ENCODE peak calls at places on chromosomes 3 and 15, in four cellular contexts. F is PC-3, M is body of pancreas, Z is upper lobe of left lung. R is an unnamed sample. For H3K27me3, the result is how much of the 10 kb centered on the place peaks cover.

GRCh38 chr3:169189486-169189885 is 474.0 kb downstream of the MECOM start:
- DNase-seq in F (peak), M (no peak), Z (no peak), R (no peak)

GRCh38 chr3:12966847-12967750 is 106.1 kb downstream of the IQSEC1 start:
- DNase-seq in F (no peak), M (no peak), Z (no peak), R (no peak)

GRCh38 chr15:64127521-64128275 is 23.8 kb upstream of the SNX22 start:
- DNase-seq in F (no peak), M (no peak), Z (peak), R (no peak)

GRCh38 chr3:40848411-40848810 is 323.7 kb downstream of the ZNF621 start:
- DNase-seq in F (no peak), M (no peak), Z (no peak), R (no peak)

GRCh38 chr15:34359416-34359815 is 7.6 kb downstream of the LPCAT4 start:
- DNase-seq in F (peak), M (no peak), Z (no peak), R (no peak)

GRCh38 chr3:107810195-107811071 is 280.4 kb downstream of the CD47 start:
- DNase-seq in F (peak), M (no peak), Z (no peak), R (no peak)

GRCh38 chr3:152183473-152183872 is 85.3 kb upstream of the MBNL1 start:
- DNase-seq in F (peak), M (peak), Z (no peak), R (no peak)

GRCh38 chr3:23183731-23184130 is 19.4 kb upstream of the UBE2E2 start:
- DNase-seq in F (peak), M (peak), Z (peak), R (no peak)

GRCh38 chr15:66290518-66290917 is 2.9 kb upstream of the DIS3L start:
- DNase-seq in F (no peak), M (no peak), Z (no peak), R (no peak)

GRCh38 chr15:76252249-76252648 is 59.0 kb downstream of the ETFA start:
- DNase-seq in F (peak), M (no peak), Z (no peak), R (no peak)

GRCh38 chr3:184160456-184160855 is 5.3 kb downstream of the DVL3 start:
- DNase-seq in F (peak), M (no peak), Z (no peak), R (no peak)

GRCh38 chr15:42046597-42046996 is 25.8 kb upstream of the PLA2G4E start:
- DNase-seq in F (peak), M (no peak), Z (no peak), R (no peak)

GRCh38 chr3:33250712-33251111 is 26.5 kb upstream of the FBXL2 start:
- DNase-seq in F (no peak), M (no peak), Z (no peak), R (no peak)

GRCh38 chr15:69648215-69648614 is 195.6 kb downstream of the RPLP1 start:
- DNase-seq in F (no peak), M (no peak), Z (no peak), R (no peak)

GRCh38 chr15:31088672-31089360 is 12.7 kb downstream of the TRPM1 start:
- DNase-seq in F (no peak), M (no peak), Z (no peak), R (no peak)

GRCh38 chr3:193563429-193563828 is 8.7 kb upstream of the ATP13A4 start:
- DNase-seq in F (no peak), M (no peak), Z (peak), R (no peak)

GRCh38 chr3:129112308-129113052 is 9.1 kb downstream of the RAB43 start:
- DNase-seq in F (no peak), M (no peak), Z (no peak), R (no peak)

GRCh38 chr3:186180891-186181471 is 72.1 kb upstream of the ETV5 start:
- DNase-seq in F (no peak), M (no peak), Z (peak), R (no peak)

GRCh38 chr3:130976706-130977105 is 49.9 kb downstream of the ASTE1 start:
- DNase-seq in F (no peak), M (no peak), Z (no peak), R (no peak)

GRCh38 chr15:99307735-99308134 is 56.5 kb downstream of the LRRC28 start:
- DNase-seq in F (no peak), M (no peak), Z (no peak), R (no peak)

GRCh38 chr15:71634820-71635219 is 175.5 kb upstream of the NR2E3 start:
- DNase-seq in F (no peak), M (no peak), Z (no peak), R (no peak)

GRCh38 chr15:61564785-61565184 is 335.7 kb upstream of the RORA start:
- DNase-seq in F (no peak), M (no peak), Z (no peak), R (no peak)

GRCh38 chr3:110932515-110933095 is 139.0 kb upstream of the NECTIN3 start:
- DNase-seq in F (no peak), M (no peak), Z (no peak), R (no peak)

GRCh38 chr15:70187331-70187730 is 89.6 kb upstream of the TLE3 start:
- DNase-seq in F (no peak), M (no peak), Z (no peak), R (no peak)

GRCh38 chr3:46293991-46294833 is 52.0 kb downstream of the CCR3 start:
- DNase-seq in F (no peak), M (no peak), Z (no peak), R (no peak)

GRCh38 chr3:78728406-78729145 is 1039.2 kb downstream of the ROBO1 start:
- DNase-seq in F (no peak), M (peak), Z (peak), R (no peak)

GRCh38 chr15:89391685-89392257 is 57.1 kb upstream of the POLG start:
- DNase-seq in F (no peak), M (no peak), Z (no peak), R (no peak)

GRCh38 chr3:197450295-197450694 is 105.5 kb downstream of the BDH1 start:
- DNase-seq in F (no peak), M (no peak), Z (no peak), R (no peak)

GRCh38 chr3:33773627-33774026 is 24.8 kb upstream of the PDCD6IP start:
- DNase-seq in F (no peak), M (no peak), Z (no peak), R (no peak)

GRCh38 chr3:64342940-64343691 is 117.8 kb upstream of the PRICKLE2 start:
- DNase-seq in F (peak), M (no peak), Z (no peak), R (peak)

DNA sequence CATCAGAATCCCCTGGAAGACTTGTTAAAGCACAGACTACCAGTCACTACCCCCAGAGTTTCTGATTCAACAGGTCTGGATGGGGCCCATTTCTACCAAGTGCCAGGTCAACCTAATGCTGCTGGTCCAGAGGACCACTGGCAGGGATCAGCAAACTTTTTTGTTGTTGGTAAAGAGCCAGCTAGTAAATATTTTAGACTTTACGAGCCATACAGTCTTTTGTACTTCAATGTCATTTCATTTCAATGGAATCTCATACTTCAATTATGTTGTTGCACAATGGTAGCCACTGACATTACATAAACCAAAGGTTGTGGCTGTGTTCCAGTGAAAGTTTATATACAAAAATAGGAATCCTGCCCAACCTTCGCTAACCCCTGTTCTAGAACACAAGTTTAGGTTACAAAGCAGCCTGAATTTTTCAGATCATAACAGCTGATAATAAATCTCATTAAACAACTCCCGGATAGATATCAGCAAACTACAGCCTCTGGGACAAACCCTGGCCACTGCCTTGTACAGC is 28.7 kb downstream of the ULK4 start:
- DNase-seq in F (peak), M (no peak), Z (no peak), R (peak)
- H3K27ac ChIP-seq in F (no peak), M (no peak), Z (no peak), R (peak)

DNA sequence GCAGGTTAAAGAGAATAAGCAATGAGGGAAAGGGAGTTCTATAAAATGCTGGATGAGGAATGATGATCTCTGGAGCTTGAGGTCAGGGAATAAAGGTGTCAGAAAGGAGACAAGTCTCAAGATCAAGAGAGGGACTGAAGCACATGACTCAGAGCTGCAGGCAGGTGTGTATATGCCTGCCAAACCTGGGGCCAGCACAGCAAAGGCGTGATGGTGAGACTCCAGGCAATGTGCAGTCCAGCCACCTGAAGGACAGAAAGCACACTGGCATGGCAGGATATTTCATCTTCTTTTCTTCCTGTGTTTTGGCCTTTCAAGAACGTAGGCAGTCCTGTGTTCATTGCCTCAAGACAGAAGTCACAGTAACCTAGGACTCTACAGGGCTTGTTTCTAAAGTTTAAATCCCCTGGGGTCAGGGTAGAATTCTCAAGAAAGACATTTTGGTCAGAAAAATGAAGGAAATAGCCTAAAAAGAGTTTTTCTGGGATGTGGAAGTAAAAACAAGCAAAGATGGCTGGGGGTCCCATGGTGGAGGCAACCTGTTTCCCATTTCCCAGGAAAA is 55.5 kb upstream of the TOPAZ1 start:
- DNase-seq in F (no peak), M (no peak), Z (no peak), R (no peak)
- H3K27me3 ChIP-seq in F (under half), M (under half), Z (under half), R (under half)

GRCh38 chr15:79105141-79105540 is 14.6 kb upstream of the RASGRF1 start:
- DNase-seq in F (no peak), M (no peak), Z (no peak), R (no peak)
- H3K27ac ChIP-seq in F (no peak), M (no peak), Z (no peak), R (no peak)

GRCh38 chr3:181718416-181718815 is 6.7 kb downstream of the SOX2 start:
- DNase-seq in F (no peak), M (no peak), Z (no peak), R (no peak)
- H3K27me3 ChIP-seq in F (half or more), M (half or more), Z (under half), R (half or more)

DNA sequence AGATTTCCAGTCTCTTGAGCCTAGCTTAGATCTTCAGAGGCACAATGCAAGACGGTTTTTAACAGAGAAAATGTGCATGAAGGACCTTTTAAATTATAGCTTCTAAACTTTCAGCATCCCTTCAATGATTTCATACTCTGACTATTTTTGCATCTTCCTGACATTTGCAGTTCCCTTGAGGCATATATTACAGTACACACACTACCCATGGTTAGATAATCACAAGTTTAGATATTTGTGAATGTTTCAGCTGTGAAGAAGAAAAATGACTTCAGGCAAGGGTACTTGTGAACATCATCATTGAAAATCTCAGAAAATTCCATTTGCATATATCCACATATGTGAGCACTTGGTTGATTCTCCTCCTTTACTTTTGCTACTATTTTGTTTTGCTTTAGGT is 341.5 kb downstream of the ROBO2 start:
- DNase-seq in F (no peak), M (no peak), Z (no peak), R (no peak)
- H3K27ac ChIP-seq in F (no peak), M (no peak), Z (no peak), R (no peak)

GRCh38 chr3:69944931-69945493 is 54.5 kb upstream of the SAMMSON start:
- DNase-seq in F (no peak), M (no peak), Z (no peak), R (no peak)

GRCh38 chr3:69936266-69936665 is 63.3 kb upstream of the SAMMSON start:
- DNase-seq in F (no peak), M (no peak), Z (no peak), R (no peak)

GRCh38 chr3:69938061-69938460 is 61.5 kb upstream of the SAMMSON start:
- DNase-seq in F (no peak), M (no peak), Z (no peak), R (no peak)

GRCh38 chr3:69941439-69942176 is 57.9 kb upstream of the SAMMSON start:
- DNase-seq in F (no peak), M (no peak), Z (no peak), R (peak)

GRCh38 chr3:69941037-69941436 is 58.5 kb upstream of the SAMMSON start:
- DNase-seq in F (no peak), M (no peak), Z (no peak), R (no peak)
- H3K27me3 ChIP-seq in F (under half), M (under half), Z (under half), R (under half)

GRCh38 chr3:43178891-43179366 is 73.0 kb upstream of the POMGNT2 start:
- DNase-seq in F (peak), M (peak), Z (peak), R (no peak)
- H3K27ac ChIP-seq in F (peak), M (peak), Z (peak), R (no peak)

GRCh38 chr3:66904816-66905543 is 93.1 kb upstream of the KBTBD8 start:
- DNase-seq in F (no peak), M (no peak), Z (no peak), R (no peak)
- H3K27me3 ChIP-seq in F (under half), M (under half), Z (under half), R (under half)

DNA sequence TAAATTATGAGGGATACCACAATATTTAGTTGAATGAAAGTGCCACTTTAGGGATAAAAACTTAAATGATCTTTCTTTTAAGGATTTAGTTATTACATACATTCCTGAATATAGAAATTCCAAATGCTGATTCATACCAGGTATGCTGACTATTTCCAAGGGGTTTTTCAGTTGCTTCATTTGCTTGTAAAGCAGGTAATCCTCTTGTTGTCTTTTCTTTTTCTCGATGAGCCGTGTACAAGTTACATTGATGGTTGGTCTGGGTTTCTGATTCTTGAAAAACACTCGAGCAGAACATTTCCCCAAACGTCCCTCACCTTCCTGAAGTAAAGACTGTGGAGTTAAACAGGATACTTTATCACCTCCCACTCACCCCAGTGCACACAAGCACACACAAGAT is 21.7 kb downstream of the RARRES1 start:
- DNase-seq in F (no peak), M (no peak), Z (no peak), R (no peak)
- H3K27ac ChIP-seq in F (peak), M (no peak), Z (no peak), R (no peak)

GRCh38 chr15:77630956-77631789 is 1.5 kb downstream of the LINGO1 start:
- DNase-seq in F (no peak), M (peak), Z (no peak), R (no peak)
- H3K27me3 ChIP-seq in F (under half), M (under half), Z (under half), R (half or more)

R was measured in AG04450.